ENCODE peak calls at places on chromosomes 6 and 20, in six cellular contexts. V is cardiac muscle cell, F is Panc1, N is HCT116, M is aorta, Y is stomach. C is an unnamed sample.

GRCh38 chr6:22642254-22642653 is 72.9 kb downstream of the HDGFL1 start:
- DNase-seq in V (no peak), F (no peak), N (no peak), M (no peak), Y (no peak), C (no peak)

GRCh38 chr20:56359212-56360132 is 698 bp downstream of the FAM210B start:
- DNase-seq in V (peak; percentile 82), F (no peak), N (no peak), M (peak; percentile 75), Y (peak; percentile 38), C (no peak)

GRCh38 chr20:46814366-46815232 is 80.0 kb upstream of the EYA2 start:
- DNase-seq in V (peak; percentile 25), F (peak; percentile 57), N (peak; percentile 62), M (no peak), Y (peak; percentile 33), C (peak; percentile 63)

GRCh38 chr6:16824804-16825777 is 63.8 kb upstream of the ATXN1 start:
- DNase-seq in V (no peak), F (no peak), N (no peak), M (no peak), Y (no peak), C (no peak)

GRCh38 chr6:34273242-34273805 is 24.5 kb upstream of the SMIM29 start:
- DNase-seq in V (peak; percentile 82), F (no peak), N (no peak), M (peak; percentile 71), Y (peak; percentile 46), C (no peak)

GRCh38 chr6:144122861-144123260 is 27.5 kb upstream of the STX11 start:
- DNase-seq in V (no peak), F (no peak), N (no peak), M (no peak), Y (no peak), C (no peak)

GRCh38 chr6:84867521-84867920 is 103.1 kb upstream of the TBX18 start:
- DNase-seq in V (peak; percentile 87), F (no peak), N (no peak), M (no peak), Y (no peak), C (no peak)

GRCh38 chr6:98633886-98634285 is 200.5 kb upstream of the POU3F2 start:
- DNase-seq in V (no peak), F (no peak), N (no peak), M (no peak), Y (no peak), C (no peak)

GRCh38 chr6:138569970-138570715 is 70.8 kb upstream of the NHSL1 start:
- DNase-seq in V (no peak), F (no peak), N (no peak), M (no peak), Y (no peak), C (no peak)

GRCh38 chr20:23149623-23150279 is 63.6 kb upstream of the CD93 start:
- DNase-seq in V (no peak), F (no peak), N (no peak), M (no peak), Y (peak; percentile 14), C (no peak)

GRCh38 chr20:31237763-31238162 is 19.7 kb upstream of the DEFB115 start:
- DNase-seq in V (no peak), F (no peak), N (no peak), M (no peak), Y (no peak), C (no peak)
- H3K9me3 ChIP-seq in V (peaks cover 32% of the 10 kb centered on the region), F (no peaks in the 10 kb centered on the region), N (peaks cover 97% of the 10 kb centered on the region), M (peaks cover 6% of the 10 kb centered on the region), Y (peaks cover 32% of the 10 kb centered on the region), C (peaks cover 99% of the 10 kb centered on the region)

DNA sequence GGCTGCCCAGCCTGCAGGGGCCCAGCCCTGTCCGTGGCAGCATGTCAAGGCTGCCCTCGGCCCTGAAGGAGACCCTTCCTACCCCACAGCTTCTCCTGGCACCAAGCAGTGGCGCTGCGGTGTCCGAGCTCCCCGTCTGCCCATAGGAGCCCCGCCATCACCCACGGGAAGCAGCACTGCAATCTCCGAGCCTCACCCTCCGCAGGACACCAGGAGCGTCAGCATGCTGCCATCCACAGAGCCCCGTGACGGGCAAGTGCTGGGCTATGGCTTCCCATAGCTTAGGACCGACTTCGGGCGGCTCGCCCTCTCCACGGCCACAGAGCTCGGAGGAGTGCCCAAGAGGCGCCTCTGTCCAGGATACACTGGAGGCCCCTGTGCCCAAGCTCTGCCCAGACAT is 25.1 kb downstream of the YTHDF1 start:
- DNase-seq in V (no peak), F (no peak), N (no peak), M (no peak), Y (no peak), C (no peak)
- H3K9me3 ChIP-seq in V (no peaks in the 10 kb centered on the region), F (no peaks in the 10 kb centered on the region), N (no peaks in the 10 kb centered on the region), M (no peaks in the 10 kb centered on the region), Y (no peaks in the 10 kb centered on the region), C (peaks cover 4% of the 10 kb centered on the region)

GRCh38 chr6:151075005-151075404 is 164.8 kb upstream of the AKAP12 start:
- DNase-seq in V (no peak), F (no peak), N (no peak), M (no peak), Y (no peak), C (no peak)
- H3K9me3 ChIP-seq in V (no peaks in the 10 kb centered on the region), F (peaks cover 42% of the 10 kb centered on the region), N (peaks cover 10% of the 10 kb centered on the region), M (no peaks in the 10 kb centered on the region), Y (no peaks in the 10 kb centered on the region), C (peaks cover 3% of the 10 kb centered on the region)

GRCh38 chr20:16083639-16084280 is 489.5 kb downstream of the KIF16B start:
- DNase-seq in V (no peak), F (no peak), N (no peak), M (no peak), Y (no peak), C (no peak)
- H3K9me3 ChIP-seq in V (no peaks in the 10 kb centered on the region), F (no peaks in the 10 kb centered on the region), N (peaks cover 6% of the 10 kb centered on the region), M (no peaks in the 10 kb centered on the region), Y (no peaks in the 10 kb centered on the region), C (no peaks in the 10 kb centered on the region)

GRCh38 chr20:59611286-59611685 is 6.9 kb downstream of the PHACTR3 start:
- DNase-seq in V (no peak), F (no peak), N (no peak), M (no peak), Y (no peak), C (no peak)
- H3K9me3 ChIP-seq in V (no peaks in the 10 kb centered on the region), F (no peaks in the 10 kb centered on the region), N (no peaks in the 10 kb centered on the region), M (no peaks in the 10 kb centered on the region), Y (no peaks in the 10 kb centered on the region), C (peaks cover 5% of the 10 kb centered on the region)

DNA sequence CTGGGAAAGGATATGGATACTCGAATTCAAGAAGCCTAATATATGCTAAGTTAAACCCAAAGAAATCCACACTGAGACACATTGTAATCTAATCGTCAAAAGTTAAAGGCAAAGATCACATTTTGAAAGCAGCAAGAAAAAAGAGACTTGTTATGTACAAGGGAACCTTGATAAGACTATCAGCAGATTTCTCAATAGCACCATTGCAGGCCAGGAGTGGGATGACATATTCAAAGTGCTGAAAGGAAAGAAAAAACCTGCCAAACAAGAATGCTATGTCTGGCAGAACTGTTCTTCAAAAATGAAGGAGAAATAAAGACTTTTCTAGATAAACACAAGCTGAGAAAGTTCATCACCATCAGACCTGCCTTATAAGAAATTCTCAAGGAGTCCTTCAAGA is 75.2 kb downstream of the COL21A1 start:
- DNase-seq in V (peak; percentile 26), F (no peak), N (no peak), M (no peak), Y (no peak), C (no peak)
- H3K9me3 ChIP-seq in V (no peaks in the 10 kb centered on the region), F (peaks cover 24% of the 10 kb centered on the region), N (no peaks in the 10 kb centered on the region), M (no peaks in the 10 kb centered on the region), Y (peaks cover 15% of the 10 kb centered on the region), C (peaks cover 23% of the 10 kb centered on the region)

GRCh38 chr6:167736486-167737204 is 90.1 kb upstream of the AFDN start:
- DNase-seq in V (peak; percentile 50), F (no peak), N (no peak), M (no peak), Y (peak; percentile 21), C (no peak)

GRCh38 chr6:167733740-167734661 is 92.7 kb upstream of the AFDN start:
- DNase-seq in V (peak; percentile 97), F (no peak), N (no peak), M (no peak), Y (peak; percentile 22), C (no peak)

GRCh38 chr6:167737205-167737830 is 89.4 kb upstream of the AFDN start:
- DNase-seq in V (no peak), F (no peak), N (no peak), M (no peak), Y (peak; percentile 17), C (no peak)

GRCh38 chr6:167735498-167736201 is 91.1 kb upstream of the AFDN start:
- DNase-seq in V (peak; percentile 30), F (no peak), N (no peak), M (no peak), Y (peak; percentile 17), C (no peak)

DNA sequence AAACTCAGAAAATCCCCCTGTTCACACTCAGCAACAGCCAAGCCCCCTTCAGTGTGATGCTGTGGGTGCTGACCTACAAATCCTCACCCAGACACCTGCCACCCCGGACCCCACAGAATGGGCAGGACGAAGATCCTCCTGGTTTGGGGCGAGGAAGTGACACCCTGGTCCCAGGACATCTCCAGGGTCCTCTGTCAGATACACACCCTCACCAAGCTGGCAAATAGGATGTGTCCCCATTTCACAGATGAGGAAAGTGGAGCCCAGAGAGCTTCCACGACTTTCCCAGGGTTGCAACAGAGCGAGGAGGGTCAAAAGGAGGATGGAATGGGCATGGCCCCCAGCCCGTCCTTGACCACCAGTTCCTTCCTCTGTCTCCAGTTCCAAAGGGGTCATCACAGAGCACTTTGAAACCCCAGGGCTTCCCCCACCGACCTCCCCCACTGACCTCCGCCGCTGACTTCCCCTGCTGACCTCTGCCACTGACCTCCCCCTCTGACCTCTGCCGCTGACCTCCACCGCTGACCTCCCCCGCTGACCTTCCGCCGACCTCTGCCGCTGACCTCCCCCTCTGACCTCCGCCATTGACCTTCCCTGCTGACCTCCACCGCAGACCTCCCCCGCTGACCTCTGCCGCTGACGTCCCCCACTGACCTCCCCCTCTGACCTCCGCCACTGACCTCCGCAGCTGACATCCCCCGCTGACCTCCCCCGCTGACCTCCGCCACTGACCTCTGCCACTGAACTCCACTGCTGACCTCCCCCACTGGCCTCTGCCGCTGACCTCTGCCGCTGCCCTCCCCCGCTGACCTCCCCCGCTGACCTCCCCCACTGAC is 91.8 kb upstream of the AFDN start:
- DNase-seq in V (no peak), F (no peak), N (no peak), M (no peak), Y (peak; percentile 21), C (no peak)
- H3K9me3 ChIP-seq in V (no peaks in the 10 kb centered on the region), F (no peaks in the 10 kb centered on the region), N (no peaks in the 10 kb centered on the region), M (no peaks in the 10 kb centered on the region), Y (no peaks in the 10 kb centered on the region), C (no peaks in the 10 kb centered on the region)

C was measured in NT2/D1.